ENCODE peak calls at places on chromosomes 11 and 22, in five cellular contexts. W is T47D, T is HCT116, A is K562, O is H1. Y is an unnamed sample.

GRCh38 chr11:2565447-2566222 is 120.8 kb downstream of the KCNQ1 start:
- DNase-seq in W (no peak), T (no peak), A (no peak), O (no peak), Y (no peak)

GRCh38 chr11:20541503-20541902 is 57.9 kb upstream of the SLC6A5 start:
- DNase-seq in W (no peak), T (no peak), A (no peak), O (no peak), Y (no peak)

GRCh38 chr11:69995697-69996096 is 82.4 kb upstream of the ANO1 start:
- DNase-seq in W (no peak), T (no peak), A (no peak), O (no peak), Y (no peak)

GRCh38 chr11:803770-804598 is 1.0 kb downstream of the PIDD1 start:
- DNase-seq in W (no peak), T (no peak), A (no peak), O (no peak), Y (no peak)

GRCh38 chr11:135036488-135037297 is 624.7 kb upstream of the B3GAT1 start:
- DNase-seq in W (no peak), T (no peak), A (no peak), O (peak; percentile 36), Y (no peak)

GRCh38 chr11:61815790-61816735 is 740 bp downstream of the FADS1 start:
- DNase-seq in W (peak; percentile 82), T (peak; percentile 27), A (peak; percentile 70), O (peak; percentile 85), Y (peak; percentile 64)

GRCh38 chr22:36397081-36397766 is 9.5 kb upstream of the MYH9 start:
- DNase-seq in W (no peak), T (no peak), A (no peak), O (no peak), Y (peak; percentile 80)

GRCh38 chr11:112100457-112100856 is 13.8 kb downstream of the SDHD start:
- DNase-seq in W (no peak), T (no peak), A (no peak), O (no peak), Y (no peak)

GRCh38 chr11:94740083-94740974 is 27.8 kb upstream of the AMOTL1 start:
- DNase-seq in W (no peak), T (no peak), A (peak; percentile 21), O (peak; percentile 75), Y (no peak)

GRCh38 chr11:101487775-101488174 is 96.0 kb downstream of the TRPC6 start:
- DNase-seq in W (no peak), T (no peak), A (no peak), O (no peak), Y (no peak)

GRCh38 chr22:25536578-25536977 is 27.9 kb upstream of the GRK3 start:
- DNase-seq in W (no peak), T (no peak), A (no peak), O (no peak), Y (no peak)

GRCh38 chr11:115637842-115638241 is 133.6 kb upstream of the CADM1 start:
- DNase-seq in W (no peak), T (no peak), A (no peak), O (no peak), Y (no peak)

GRCh38 chr11:115632061-115632460 is 127.8 kb upstream of the CADM1 start:
- DNase-seq in W (no peak), T (no peak), A (no peak), O (no peak), Y (no peak)

GRCh38 chr11:115631609-115632008 is 127.4 kb upstream of the CADM1 start:
- DNase-seq in W (no peak), T (no peak), A (no peak), O (no peak), Y (peak; percentile 24)

GRCh38 chr11:115642660-115643059 is 138.4 kb upstream of the CADM1 start:
- DNase-seq in W (no peak), T (no peak), A (no peak), O (no peak), Y (no peak)

GRCh38 chr11:115636686-115637555 is 132.7 kb upstream of the CADM1 start:
- DNase-seq in W (no peak), T (no peak), A (no peak), O (no peak), Y (no peak)
- TF ChIP-seq JUND in W (no peak), T (no peak), A (no peak), O (no peak), Y (no peak)

GRCh38 chr22:38461414-38462081 is 6.3 kb upstream of the KDELR3 start:
- DNase-seq in W (peak; percentile 64), T (peak; percentile 82), A (peak; percentile 71), O (peak; percentile 98), Y (peak; percentile 71)
- TF ChIP-seq JUND in W (no peak), T (no peak), A (no peak), O (peak; percentile 71), Y (no peak)

GRCh38 chr11:12876340-12876739 is 132.8 kb upstream of the RASSF10 start:
- DNase-seq in W (no peak), T (no peak), A (no peak), O (no peak), Y (no peak)
- TF ChIP-seq JUND in W (no peak), T (no peak), A (no peak), O (no peak), Y (no peak)

DNA sequence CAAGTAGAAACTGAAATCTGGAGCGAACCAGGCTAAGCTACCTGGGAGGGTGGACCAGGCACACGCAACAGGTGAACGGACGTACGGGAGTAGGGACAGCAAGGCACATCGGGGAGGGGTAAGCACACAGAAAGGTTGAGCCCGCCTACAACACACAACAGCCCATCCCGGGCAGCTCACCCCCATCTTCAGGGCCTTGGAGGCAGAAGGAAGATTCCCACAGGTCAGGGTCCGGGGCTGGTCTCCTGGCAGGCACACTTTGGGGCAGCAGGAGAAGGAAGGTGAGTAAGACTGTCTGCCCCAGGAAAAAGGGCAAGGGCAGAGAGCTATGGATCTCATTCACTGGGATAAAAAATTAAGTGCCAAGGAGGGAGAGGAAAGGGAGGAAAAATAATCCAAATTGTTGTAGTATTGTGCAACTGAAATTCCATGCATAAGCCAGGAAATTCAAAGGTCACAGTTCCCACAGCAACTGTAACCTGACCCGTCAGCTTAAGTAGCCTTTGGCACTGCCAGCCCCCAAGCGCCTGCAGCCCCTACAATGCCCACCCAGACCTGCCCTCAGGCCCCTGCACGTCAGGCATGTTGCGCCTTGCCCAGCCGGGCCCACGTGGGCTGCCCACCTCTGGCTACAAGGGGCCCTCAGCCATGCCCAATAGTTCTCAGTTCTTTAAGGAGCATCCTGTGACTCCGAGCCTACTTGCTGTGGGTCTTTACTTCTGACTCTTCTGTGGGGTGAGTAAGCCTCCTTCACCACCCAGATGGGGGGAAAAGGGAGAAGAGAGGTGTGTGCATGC is 51.8 kb downstream of the MICAL3 start:
- DNase-seq in W (no peak), T (no peak), A (no peak), O (no peak), Y (peak; percentile 84)
- TF ChIP-seq JUND in W (no peak), T (no peak), A (no peak), O (no peak), Y (no peak)

DNA sequence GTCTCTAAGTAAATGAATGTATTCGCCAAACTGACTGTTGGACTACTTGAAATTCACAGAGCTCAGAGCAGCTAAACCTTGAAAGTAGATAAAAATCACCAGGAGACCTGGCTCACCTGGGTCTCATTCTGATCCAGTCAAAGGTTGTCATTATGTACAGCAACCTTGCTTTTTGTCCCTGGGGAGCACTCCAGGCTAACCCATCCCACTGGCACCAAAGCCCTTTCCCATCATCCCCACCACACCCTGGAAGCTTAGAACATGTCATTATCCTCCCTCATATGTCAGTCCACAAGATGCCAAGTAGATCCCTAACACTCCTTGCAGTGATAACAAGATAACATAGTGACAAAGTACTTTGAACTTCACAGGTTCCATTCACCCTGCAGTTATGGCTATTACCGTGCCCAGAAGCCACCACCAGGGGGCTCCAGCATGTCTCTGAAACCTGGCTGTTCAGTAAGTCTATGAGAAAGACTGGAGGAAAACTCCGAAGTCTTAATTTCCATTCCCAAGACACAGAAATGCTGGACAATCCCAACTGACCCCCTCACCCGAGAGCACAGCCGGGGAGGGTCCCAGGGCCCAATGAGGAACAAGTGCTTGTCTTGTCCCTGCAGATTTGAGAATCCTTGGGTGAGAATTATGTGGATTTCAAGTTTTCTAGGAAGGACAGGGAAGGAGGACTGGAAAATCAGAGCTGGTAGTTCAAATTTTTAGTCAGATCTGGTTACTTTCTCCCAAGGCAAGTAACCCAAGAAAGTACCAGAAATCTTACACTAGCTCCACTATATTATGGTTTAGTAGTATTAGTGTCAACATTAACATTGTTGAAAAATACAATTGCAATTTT is 43.0 kb upstream of the USP47 start:
- DNase-seq in W (peak; percentile 30), T (peak; percentile 60), A (peak; percentile 64), O (peak; percentile 89), Y (peak; percentile 60)
- TF ChIP-seq JUND in W (no peak), T (no peak), A (no peak), O (no peak), Y (no peak)

Y was measured in HepG2.